ENCODE peak calls at places on chromosome 1, in four cellular contexts. G is K562, N is HepG2, U is GM12878. R is an unnamed sample. For H3K4me1 and H3K36me3, the result is how much of the 10 kb centered on the place peaks cover.

GRCh38 chr1:225749706-225750105 is 27.9 kb upstream of the SRP9 start:
- DNase-seq in U (no peak), G (no peak), N (no peak), R (no peak)

GRCh38 chr1:67668660-67669059 is 16.3 kb upstream of the GADD45A start:
- DNase-seq in U (no peak), N (no peak), G (no peak), R (no peak)

GRCh38 chr1:223208164-223209075 is 65.4 kb upstream of the TLR5 start:
- DNase-seq in U (no peak), N (no peak), G (no peak), R (no peak)

GRCh38 chr1:232385221-232385620 is 244.7 kb downstream of the SIPA1L2 start:
- DNase-seq in N (no peak), U (no peak), G (no peak), R (no peak)

GRCh38 chr1:108199231-108199657 is 899 bp downstream of the SLC25A24 start:
- DNase-seq in N (peak), G (peak), U (no peak), R (peak)

GRCh38 chr1:6794164-6794563 is 8.9 kb downstream of the CAMTA1 start:
- DNase-seq in G (peak), U (no peak), N (peak), R (peak)

GRCh38 chr1:195939844-195940243 is 668.4 kb downstream of the KCNT2 start:
- DNase-seq in G (peak), N (no peak), U (no peak), R (peak)

GRCh38 chr1:87044840-87045239 is 130.4 kb downstream of the HS2ST1 start:
- DNase-seq in G (no peak), N (no peak), U (no peak), R (no peak)

GRCh38 chr1:44033041-44033575 is 1.8 kb upstream of the SLC6A9 start:
- DNase-seq in N (no peak), U (no peak), G (no peak), R (no peak)
- H3K4me1 ChIP-seq in N (half or more), U (under half), G (half or more), R (under half)

GRCh38 chr1:11692899-11693590 is 1.5 kb downstream of the DRAXIN start:
- DNase-seq in G (peak), N (no peak), U (no peak), R (no peak)
- TF ChIP-seq JUNB in G (no peak), N (no peak), U (no peak), R (no peak)

GRCh38 chr1:185974367-185974766 is 240.2 kb downstream of the HMCN1 start:
- DNase-seq in G (no peak), N (no peak), U (no peak), R (no peak)

GRCh38 chr1:185971688-185972087 is 237.5 kb downstream of the HMCN1 start:
- DNase-seq in N (no peak), G (no peak), U (no peak), R (no peak)

GRCh38 chr1:185969524-185969991 is 235.4 kb downstream of the HMCN1 start:
- DNase-seq in N (no peak), G (no peak), U (no peak), R (peak)

GRCh38 chr1:185972096-185972875 is 238.1 kb downstream of the HMCN1 start:
- DNase-seq in N (no peak), U (no peak), G (no peak), R (no peak)

GRCh38 chr1:185973645-185974044 is 239.5 kb downstream of the HMCN1 start:
- DNase-seq in U (no peak), G (no peak), N (no peak), R (no peak)
- H3K36me3 ChIP-seq in U (under half), G (under half), N (under half), R (under half)

GRCh38 chr1:8197493-8198282 is 120.2 kb upstream of the SLC45A1 start:
- DNase-seq in G (peak), N (peak), U (no peak), R (no peak)
- H3K4me1 ChIP-seq in G (under half), N (half or more), U (under half), R (under half)

GRCh38 chr1:45843474-45843905 is 40.1 kb downstream of the MAST2 start:
- DNase-seq in G (peak), N (no peak), U (no peak), R (no peak)
- TF ChIP-seq JUNB in G (no peak), N (no peak), U (no peak), R (no peak)

DNA sequence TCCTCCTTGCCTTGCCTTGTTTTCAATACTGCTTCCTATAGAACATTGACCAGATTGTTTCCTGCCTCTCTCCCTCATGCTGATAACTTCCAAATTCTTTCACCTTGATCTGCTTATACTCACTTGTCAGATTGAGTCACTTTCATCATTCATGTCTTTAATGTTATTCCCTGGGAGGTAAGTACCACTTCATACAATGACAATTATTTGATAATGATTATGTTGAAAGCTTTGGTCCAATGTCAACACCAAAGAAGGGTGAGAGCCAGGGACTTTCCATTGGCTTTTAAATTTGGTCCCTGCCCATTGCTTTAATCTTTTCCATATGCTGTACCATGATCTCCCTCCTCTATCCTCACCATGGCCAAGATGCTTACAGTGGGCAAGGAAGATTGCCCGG is 137.4 kb downstream of the SYT2 start:
- DNase-seq in G (no peak), N (no peak), U (no peak), R (no peak)
- H3K36me3 ChIP-seq in G (under half), N (under half), U (under half), R (under half)